ENCODE peak calls at places on chromosome 17, in nine cellular contexts. One of them, this sample, is unnamed. For H3K9me3, the result is how much of the 10 kb centered on the place peaks cover.

GRCh38 chr17:79159926-79160325 is 85.3 kb downstream of the ENGASE start:
- DNase-seq in psoas muscle: no peak
- DNase-seq in esophagus muscularis mucosa: no peak
- DNase-seq in colonic mucosa: no peak
- DNase-seq in PC-3: no peak
- DNase-seq in tibial nerve: no peak
- DNase-seq in A549: no peak
- DNase-seq in mammary epithelial cell: no peak
- DNase-seq in pancreas: no peak
- DNase-seq in this sample: no peak

GRCh38 chr17:3690094-3690715 is 5.8 kb downstream of the P2RX5 start:
- DNase-seq in colonic mucosa: no peak
- DNase-seq in esophagus muscularis mucosa: no peak
- DNase-seq in A549: no peak
- DNase-seq in tibial nerve: no peak
- DNase-seq in PC-3: no peak
- DNase-seq in psoas muscle: no peak
- DNase-seq in pancreas: no peak
- DNase-seq in mammary epithelial cell: no peak
- DNase-seq in this sample: no peak

GRCh38 chr17:58084317-58084981 is 1.2 kb downstream of the DYNLL2 start:
- DNase-seq in A549: peak
- DNase-seq in psoas muscle: peak
- DNase-seq in tibial nerve: no peak
- DNase-seq in mammary epithelial cell: peak
- DNase-seq in PC-3: peak
- DNase-seq in pancreas: peak
- DNase-seq in colonic mucosa: peak
- DNase-seq in esophagus muscularis mucosa: peak
- DNase-seq in this sample: peak

GRCh38 chr17:61426482-61427304 is 25.5 kb upstream of the TBX4 start:
- DNase-seq in pancreas: no peak
- DNase-seq in tibial nerve: no peak
- DNase-seq in PC-3: peak
- DNase-seq in A549: peak
- DNase-seq in esophagus muscularis mucosa: peak
- DNase-seq in mammary epithelial cell: peak
- DNase-seq in psoas muscle: no peak
- DNase-seq in colonic mucosa: no peak
- DNase-seq in this sample: no peak

GRCh38 chr17:41494524-41494923 is 4.8 kb upstream of the KRT36 start:
- DNase-seq in psoas muscle: no peak
- DNase-seq in A549: no peak
- DNase-seq in tibial nerve: no peak
- DNase-seq in colonic mucosa: no peak
- DNase-seq in mammary epithelial cell: peak
- DNase-seq in pancreas: no peak
- DNase-seq in esophagus muscularis mucosa: no peak
- DNase-seq in PC-3: peak
- DNase-seq in this sample: no peak

GRCh38 chr17:45307290-45308015 is 9.4 kb downstream of the MAP3K14 start:
- DNase-seq in A549: no peak
- DNase-seq in pancreas: no peak
- DNase-seq in psoas muscle: no peak
- DNase-seq in esophagus muscularis mucosa: no peak
- DNase-seq in mammary epithelial cell: peak
- DNase-seq in PC-3: peak
- DNase-seq in tibial nerve: no peak
- DNase-seq in colonic mucosa: no peak
- DNase-seq in this sample: no peak

GRCh38 chr17:16302856-16303255 is 50.4 kb downstream of the CENPV start:
- DNase-seq in mammary epithelial cell: no peak
- DNase-seq in pancreas: no peak
- DNase-seq in psoas muscle: no peak
- DNase-seq in A549: no peak
- DNase-seq in PC-3: no peak
- DNase-seq in esophagus muscularis mucosa: no peak
- DNase-seq in tibial nerve: no peak
- DNase-seq in colonic mucosa: no peak
- DNase-seq in this sample: no peak

GRCh38 chr17:41692722-41693521 is 4.2 kb downstream of the EIF1 start:
- DNase-seq in colonic mucosa: no peak
- DNase-seq in esophagus muscularis mucosa: no peak
- DNase-seq in pancreas: no peak
- DNase-seq in tibial nerve: no peak
- DNase-seq in mammary epithelial cell: peak
- DNase-seq in psoas muscle: no peak
- DNase-seq in A549: no peak
- DNase-seq in PC-3: no peak
- DNase-seq in this sample: no peak

GRCh38 chr17:66580178-66580577 is 254.7 kb upstream of the CACNG5 start:
- DNase-seq in colonic mucosa: peak
- DNase-seq in pancreas: no peak
- DNase-seq in psoas muscle: no peak
- DNase-seq in A549: peak
- DNase-seq in PC-3: no peak
- DNase-seq in tibial nerve: no peak
- DNase-seq in esophagus muscularis mucosa: no peak
- DNase-seq in mammary epithelial cell: no peak
- DNase-seq in this sample: no peak

GRCh38 chr17:57485566-57485865 is 229.2 kb downstream of the MSI2 start:
- DNase-seq in pancreas: no peak
- DNase-seq in esophagus muscularis mucosa: no peak
- DNase-seq in mammary epithelial cell: no peak
- DNase-seq in colonic mucosa: no peak
- DNase-seq in A549: no peak
- DNase-seq in PC-3: no peak
- DNase-seq in tibial nerve: no peak
- DNase-seq in psoas muscle: no peak
- DNase-seq in this sample: no peak

GRCh38 chr17:63914471-63914870 is 3.4 kb upstream of the CSHL1 start:
- DNase-seq in colonic mucosa: no peak
- DNase-seq in pancreas: no peak
- DNase-seq in PC-3: no peak
- DNase-seq in mammary epithelial cell: no peak
- DNase-seq in psoas muscle: no peak
- DNase-seq in A549: no peak
- DNase-seq in tibial nerve: no peak
- DNase-seq in esophagus muscularis mucosa: no peak
- DNase-seq in this sample: no peak

GRCh38 chr17:752620-753219 is 656 bp upstream of the GEMIN4 start:
- DNase-seq in psoas muscle: peak
- DNase-seq in mammary epithelial cell: no peak
- DNase-seq in esophagus muscularis mucosa: no peak
- DNase-seq in PC-3: no peak
- DNase-seq in tibial nerve: peak
- DNase-seq in pancreas: peak
- DNase-seq in colonic mucosa: peak
- DNase-seq in A549: peak
- DNase-seq in this sample: no peak

GRCh38 chr17:3796110-3796821 is 4.7 kb downstream of the ITGAE start:
- DNase-seq in colonic mucosa: no peak
- DNase-seq in esophagus muscularis mucosa: no peak
- DNase-seq in psoas muscle: no peak
- DNase-seq in pancreas: no peak
- DNase-seq in mammary epithelial cell: no peak
- DNase-seq in A549: no peak
- DNase-seq in tibial nerve: no peak
- DNase-seq in PC-3: no peak
- DNase-seq in this sample: peak

DNA sequence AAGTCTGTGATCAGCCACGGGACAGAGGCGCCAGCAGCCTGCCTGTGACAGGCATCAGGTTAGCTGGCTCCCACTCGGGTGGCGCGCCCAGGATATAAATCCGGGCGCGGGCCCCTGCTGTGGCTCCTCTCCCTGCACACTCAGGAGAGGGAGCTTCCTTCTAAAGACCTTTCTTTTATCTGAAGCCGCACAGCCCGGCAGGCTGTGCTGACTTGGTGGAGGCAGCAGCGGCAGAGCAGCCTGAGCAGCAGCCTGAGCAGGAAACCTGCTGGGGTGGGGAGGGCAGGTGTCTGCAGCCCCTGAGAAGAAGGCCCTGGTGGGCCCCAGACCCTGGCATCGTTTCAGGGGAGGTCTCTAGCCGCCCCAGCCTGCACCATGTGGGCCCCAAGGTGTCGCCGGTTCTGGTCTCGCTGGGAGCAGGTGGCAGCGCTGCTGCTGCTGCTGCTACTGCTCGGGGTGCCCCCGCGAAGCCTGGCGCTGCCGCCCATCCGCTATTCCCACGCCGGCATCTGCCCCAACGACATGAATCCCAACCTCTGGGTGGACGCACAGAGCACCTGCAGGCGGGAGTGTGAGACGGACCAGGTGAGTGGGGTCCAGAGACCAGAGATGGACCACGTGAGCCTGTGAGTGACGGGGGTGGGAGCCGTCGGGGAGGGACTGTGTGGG is at the start of gene WFIKKN2:
- DNase-seq in mammary epithelial cell: no peak
- DNase-seq in esophagus muscularis mucosa: no peak
- DNase-seq in colonic mucosa: no peak
- DNase-seq in A549: no peak
- DNase-seq in PC-3: no peak
- DNase-seq in pancreas: peak
- DNase-seq in tibial nerve: no peak
- DNase-seq in psoas muscle: no peak
- DNase-seq in this sample: no peak
- H3K4me3 ChIP-seq in mammary epithelial cell: no peak
- H3K4me3 ChIP-seq in esophagus muscularis mucosa: peak
- H3K4me3 ChIP-seq in colonic mucosa: peak
- H3K4me3 ChIP-seq in A549: no peak
- H3K4me3 ChIP-seq in PC-3: no peak
- H3K4me3 ChIP-seq in pancreas: no peak
- H3K4me3 ChIP-seq in tibial nerve: peak
- H3K4me3 ChIP-seq in psoas muscle: peak
- H3K4me3 ChIP-seq in this sample: no peak

GRCh38 chr17:8518346-8518745 is 82.7 kb downstream of the NDEL1 start:
- DNase-seq in PC-3: no peak
- DNase-seq in esophagus muscularis mucosa: no peak
- DNase-seq in psoas muscle: no peak
- DNase-seq in mammary epithelial cell: no peak
- DNase-seq in tibial nerve: no peak
- DNase-seq in A549: no peak
- DNase-seq in colonic mucosa: no peak
- DNase-seq in pancreas: no peak
- DNase-seq in this sample: no peak
- H3K27ac ChIP-seq in PC-3: no peak
- H3K27ac ChIP-seq in esophagus muscularis mucosa: no peak
- H3K27ac ChIP-seq in psoas muscle: no peak
- H3K27ac ChIP-seq in mammary epithelial cell: no peak
- H3K27ac ChIP-seq in tibial nerve: no peak
- H3K27ac ChIP-seq in A549: no peak
- H3K27ac ChIP-seq in colonic mucosa: no peak
- H3K27ac ChIP-seq in pancreas: no peak
- H3K27ac ChIP-seq in this sample: no peak

DNA sequence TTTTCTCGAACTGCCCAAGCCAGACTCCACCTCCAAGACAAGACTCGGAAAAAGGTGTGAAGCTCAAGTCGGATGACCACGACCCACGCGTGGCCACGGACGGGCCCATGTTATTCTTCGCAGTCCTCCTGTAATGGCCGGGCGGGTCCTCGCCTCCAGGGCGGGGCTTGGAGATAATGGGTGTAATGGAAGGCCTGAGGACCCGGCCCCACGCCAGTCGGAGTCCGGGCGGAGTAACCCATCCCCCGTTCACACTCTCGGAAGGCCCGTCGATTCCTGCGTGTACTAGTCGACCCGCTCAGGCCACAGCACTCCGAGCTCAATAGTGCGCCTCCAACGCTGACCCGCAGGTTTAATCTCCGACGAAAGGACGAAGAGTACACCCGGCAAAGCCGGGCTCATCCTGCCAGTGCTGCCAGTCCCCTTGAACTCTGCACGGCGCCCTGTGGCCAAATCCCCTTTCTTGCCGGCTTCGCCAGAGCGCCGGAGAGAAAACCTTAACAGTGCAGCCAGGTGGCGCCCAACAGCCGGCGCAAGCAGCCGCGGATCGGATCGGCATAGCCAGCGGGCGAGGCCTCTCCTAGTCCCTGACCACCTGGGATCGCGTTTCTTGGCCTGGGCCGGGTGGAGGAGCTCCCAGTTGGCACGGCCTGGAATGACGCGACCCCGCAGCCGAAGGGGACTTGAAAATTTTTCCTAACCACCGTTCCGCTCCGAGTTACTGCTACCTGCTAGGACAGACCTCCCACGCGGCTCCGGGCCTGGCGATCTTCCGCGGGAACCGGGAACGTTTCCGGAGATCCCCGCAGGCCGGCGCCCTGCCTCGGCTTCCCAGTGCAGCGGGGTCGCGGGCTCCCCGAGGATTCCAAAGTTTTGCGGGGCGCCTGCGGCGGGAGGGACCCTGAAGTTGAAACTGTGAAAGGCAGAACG is 762.0 kb downstream of the KCNJ18 start:
- DNase-seq in esophagus muscularis mucosa: peak
- DNase-seq in psoas muscle: no peak
- DNase-seq in PC-3: no peak
- DNase-seq in mammary epithelial cell: no peak
- DNase-seq in pancreas: peak
- DNase-seq in A549: no peak
- DNase-seq in tibial nerve: no peak
- DNase-seq in colonic mucosa: no peak
- DNase-seq in this sample: no peak
- H3K9me3 ChIP-seq in esophagus muscularis mucosa: under half
- H3K9me3 ChIP-seq in psoas muscle: under half
- H3K9me3 ChIP-seq in PC-3: under half
- H3K9me3 ChIP-seq in mammary epithelial cell: under half
- H3K9me3 ChIP-seq in pancreas: under half
- H3K9me3 ChIP-seq in A549: under half
- H3K9me3 ChIP-seq in tibial nerve: under half
- H3K9me3 ChIP-seq in colonic mucosa: under half
- H3K9me3 ChIP-seq in this sample: under half

DNA sequence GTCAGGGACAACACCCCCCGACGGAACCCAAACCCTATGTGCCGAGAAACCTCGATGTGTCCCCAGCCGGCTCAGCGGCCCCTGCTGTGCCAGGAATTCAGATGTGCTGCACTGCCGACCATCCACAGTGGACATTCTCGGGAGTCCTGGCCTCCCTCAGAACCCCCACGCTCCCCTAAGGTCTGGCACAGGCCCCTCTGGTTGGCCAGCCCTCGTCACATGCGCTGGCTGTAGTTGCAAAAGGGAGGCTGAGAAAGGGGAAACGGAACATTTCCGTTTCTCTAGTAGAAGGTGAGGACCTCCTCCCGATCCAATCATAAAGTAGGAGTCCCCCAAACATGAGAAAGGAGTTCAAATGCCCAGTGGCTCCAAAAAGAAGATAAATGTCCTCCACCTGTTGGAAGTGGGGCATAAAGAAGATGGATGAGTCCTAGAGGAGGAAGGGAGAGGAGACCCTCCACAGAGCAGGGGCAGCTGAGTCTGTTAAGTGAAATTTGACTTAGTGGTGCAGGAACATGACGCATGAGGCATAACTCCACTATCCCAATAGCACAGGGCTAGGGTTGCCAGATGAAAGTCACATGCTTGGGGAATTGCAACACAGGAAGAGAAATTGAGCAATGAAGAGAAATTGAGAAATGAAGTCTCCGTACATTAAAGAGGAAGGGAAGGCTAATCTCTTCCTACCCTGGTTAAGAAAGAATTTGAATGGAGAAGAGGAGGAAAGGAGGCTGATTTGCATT is 49.3 kb upstream of the WSB1 start:
- DNase-seq in A549: no peak
- DNase-seq in colonic mucosa: peak
- DNase-seq in psoas muscle: peak
- DNase-seq in mammary epithelial cell: peak
- DNase-seq in pancreas: no peak
- DNase-seq in tibial nerve: peak
- DNase-seq in PC-3: peak
- DNase-seq in esophagus muscularis mucosa: no peak
- DNase-seq in this sample: no peak
- H3K4me3 ChIP-seq in A549: no peak
- H3K4me3 ChIP-seq in colonic mucosa: no peak
- H3K4me3 ChIP-seq in psoas muscle: peak
- H3K4me3 ChIP-seq in mammary epithelial cell: peak
- H3K4me3 ChIP-seq in pancreas: no peak
- H3K4me3 ChIP-seq in tibial nerve: no peak
- H3K4me3 ChIP-seq in PC-3: no peak
- H3K4me3 ChIP-seq in esophagus muscularis mucosa: peak
- H3K4me3 ChIP-seq in this sample: no peak